ENCODE peak calls at places on chromosomes 4 and X, in eight cellular contexts. J is SK-N-SH, Z is PC-3, B is colonic mucosa, W is mammary epithelial cell, H is OCI-LY7, M is endothelial cell of umbilical vein, U is lung. Q is an unnamed sample. For H3K36me3, the result is how much of the 10 kb centered on the place peaks cover.

GRCh38 chr4:89307446-89308160 is at the start of gene GPRIN3:
- DNase-seq in J (peak), Z (no peak), B (peak), W (no peak), H (peak), M (peak), U (peak), Q (peak)

GRCh38 chrX:149021164-149021563 is 483.9 kb downstream of the IDS start:
- DNase-seq in J (no peak), Z (no peak), B (no peak), W (no peak), H (no peak), M (no peak), U (no peak), Q (no peak)

GRCh38 chrX:12142661-12143060 is 4.4 kb downstream of the FRMPD4 start:
- DNase-seq in J (no peak), Z (no peak), B (no peak), W (no peak), H (no peak), M (no peak), U (no peak), Q (no peak)

GRCh38 chrX:70998402-70999027 is 67.6 kb upstream of the SLC7A3 start:
- DNase-seq in J (no peak), Z (peak), B (peak), W (peak), H (peak), M (peak), U (no peak), Q (no peak)

GRCh38 chrX:72003811-72004750 is 93.4 kb downstream of the NHSL2 start:
- DNase-seq in J (peak), Z (peak), B (no peak), W (peak), H (no peak), M (peak), U (no peak), Q (no peak)

GRCh38 chr4:5039800-5040199 is 11.5 kb upstream of the STK32B start:
- DNase-seq in J (no peak), Z (no peak), B (no peak), W (no peak), H (no peak), M (no peak), U (no peak), Q (no peak)

GRCh38 chr4:100695039-100695654 is 177.3 kb upstream of the EMCN start:
- DNase-seq in J (no peak), Z (no peak), B (no peak), W (no peak), H (no peak), M (peak), U (no peak), Q (no peak)

GRCh38 chrX:134969726-134970125 is 21.1 kb upstream of the SMIM10 start:
- DNase-seq in J (no peak), Z (no peak), B (no peak), W (no peak), H (no peak), M (no peak), U (no peak), Q (no peak)

GRCh38 chr4:139207247-139207646 is 30.2 kb upstream of the ELF2 start:
- DNase-seq in J (no peak), Z (no peak), B (no peak), W (no peak), H (no peak), M (no peak), U (no peak), Q (no peak)

GRCh38 chrX:39261446-39262147 is 460.3 kb downstream of the MID1IP1 start:
- DNase-seq in J (peak), Z (peak), B (no peak), W (peak), H (peak), M (peak), U (no peak), Q (no peak)

GRCh38 chrX:74160816-74161215 is 143.2 kb upstream of the ZCCHC13 start:
- DNase-seq in J (no peak), Z (no peak), B (no peak), W (no peak), H (no peak), M (no peak), U (no peak), Q (no peak)

GRCh38 chr4:145482209-145483021 is 762 bp downstream of the SMAD1 start:
- DNase-seq in J (peak), Z (peak), B (peak), W (peak), H (peak), M (peak), U (peak), Q (no peak)

GRCh38 chrX:150547511-150548115 is 20.8 kb upstream of the MTM1 start:
- DNase-seq in J (peak), Z (no peak), B (peak), W (no peak), H (no peak), M (peak), U (peak), Q (peak)

GRCh38 chrX:131812847-131813825 is 210.0 kb upstream of the STK26 start:
- DNase-seq in J (peak), Z (peak), B (peak), W (peak), H (no peak), M (peak), U (peak), Q (peak)

GRCh38 chrX:147912093-147912801 is 528 bp downstream of the FMR1 start:
- DNase-seq in J (peak), Z (peak), B (peak), W (peak), H (peak), M (peak), U (peak), Q (peak)

GRCh38 chrX:123450217-123450616 is 266.1 kb downstream of the GRIA3 start:
- DNase-seq in J (no peak), Z (peak), B (no peak), W (no peak), H (peak), M (peak), U (no peak), Q (no peak)
- TF ChIP-seq CTCF in J (peak), Z (peak), B (no peak), W (peak), H (peak), M (peak), U (no peak), Q (no peak)

GRCh38 chr4:99473131-99473530 is 37.7 kb upstream of the C4orf17 start:
- DNase-seq in J (no peak), Z (no peak), B (no peak), W (peak), H (no peak), M (no peak), U (no peak), Q (no peak)
- H3K36me3 ChIP-seq in J (under half), Z (under half), B (under half), W (under half), H (under half), M (under half), U (under half), Q (under half)

GRCh38 chr4:188383180-188383579 is 243.9 kb downstream of the TRIML1 start:
- DNase-seq in J (no peak), Z (no peak), B (no peak), W (no peak), H (no peak), M (no peak), U (no peak), Q (no peak)

GRCh38 chr4:188387134-188387791 is 248.0 kb downstream of the TRIML1 start:
- DNase-seq in J (no peak), Z (no peak), B (no peak), W (peak), H (no peak), M (no peak), U (no peak), Q (no peak)
- H3K27ac ChIP-seq in J (no peak), Z (no peak), B (no peak), W (peak), H (no peak), M (no peak), U (no peak), Q (no peak)

GRCh38 chrX:109839694-109840358 is 106.8 kb upstream of the ACSL4 start:
- DNase-seq in J (no peak), Z (no peak), B (no peak), W (peak), H (no peak), M (no peak), U (no peak), Q (no peak)
- TF ChIP-seq CTCF in J (no peak), Z (peak), B (no peak), W (peak), H (no peak), M (no peak), U (no peak), Q (no peak)

DNA sequence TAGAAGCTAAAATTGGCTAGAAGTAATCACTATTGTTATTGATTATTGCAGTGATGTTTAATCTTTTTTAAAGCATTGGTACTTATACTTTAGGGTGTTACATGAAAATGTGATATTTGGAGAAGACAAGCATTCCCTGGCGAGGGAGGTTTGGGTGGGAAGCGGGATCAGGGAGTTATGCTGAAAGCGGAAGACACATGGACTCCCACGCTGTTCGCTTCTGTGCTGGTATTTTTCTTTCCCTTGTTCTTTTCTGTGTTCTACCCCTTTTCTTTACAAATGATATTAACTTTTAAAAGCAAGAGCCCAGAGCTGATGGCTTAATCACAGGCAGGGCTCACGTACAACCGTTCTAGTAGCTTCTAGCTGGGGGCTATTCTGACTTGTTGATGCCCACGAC is 61.6 kb downstream of the PHOX2B start:
- DNase-seq in J (no peak), Z (no peak), B (no peak), W (no peak), H (no peak), M (no peak), U (no peak), Q (no peak)
- H3K36me3 ChIP-seq in J (under half), Z (under half), B (under half), W (under half), H (under half), M (under half), U (under half), Q (under half)